ENCODE peak calls at places on chromosomes 6 and 20, in ten cellular contexts. One of them, this sample, is unnamed.

GRCh38 chr6:47741807-47742206 is 40.0 kb upstream of the OPN5 start:
- DNase-seq in AG09319: no peak
- DNase-seq in D341Med: no peak
- DNase-seq in HepG2: no peak
- DNase-seq in fibroblast of villous mesenchyme: no peak
- DNase-seq in fibroblast of lung: no peak
- DNase-seq in T-cell: no peak
- DNase-seq in ovary: no peak
- DNase-seq in BJ: no peak
- DNase-seq in substantia nigra: no peak
- DNase-seq in this sample: peak

GRCh38 chr6:2958331-2958711 is 13.0 kb downstream of the SERPINB6 start:
- DNase-seq in T-cell: no peak
- DNase-seq in substantia nigra: no peak
- DNase-seq in fibroblast of lung: no peak
- DNase-seq in D341Med: no peak
- DNase-seq in ovary: no peak
- DNase-seq in AG09319: no peak
- DNase-seq in BJ: no peak
- DNase-seq in fibroblast of villous mesenchyme: no peak
- DNase-seq in HepG2: no peak
- DNase-seq in this sample: no peak

GRCh38 chr6:3928111-3928510 is 78.9 kb downstream of the FAM50B start:
- DNase-seq in T-cell: no peak
- DNase-seq in BJ: no peak
- DNase-seq in HepG2: no peak
- DNase-seq in AG09319: no peak
- DNase-seq in D341Med: no peak
- DNase-seq in ovary: no peak
- DNase-seq in fibroblast of villous mesenchyme: no peak
- DNase-seq in fibroblast of lung: no peak
- DNase-seq in substantia nigra: no peak
- DNase-seq in this sample: no peak

GRCh38 chr20:2804921-2805681 is 4.7 kb upstream of the CPXM1 start:
- DNase-seq in fibroblast of villous mesenchyme: no peak
- DNase-seq in substantia nigra: no peak
- DNase-seq in ovary: no peak
- DNase-seq in fibroblast of lung: no peak
- DNase-seq in T-cell: no peak
- DNase-seq in BJ: no peak
- DNase-seq in D341Med: no peak
- DNase-seq in HepG2: no peak
- DNase-seq in AG09319: no peak
- DNase-seq in this sample: no peak

GRCh38 chr6:10720229-10720959 is 2.5 kb upstream of the TMEM14C start:
- DNase-seq in fibroblast of villous mesenchyme: peak
- DNase-seq in BJ: no peak
- DNase-seq in T-cell: peak
- DNase-seq in HepG2: peak
- DNase-seq in substantia nigra: peak
- DNase-seq in fibroblast of lung: peak
- DNase-seq in AG09319: no peak
- DNase-seq in ovary: peak
- DNase-seq in D341Med: no peak
- DNase-seq in this sample: peak

GRCh38 chr20:38043512-38044300 is 10.2 kb downstream of the RPRD1B start:
- DNase-seq in AG09319: peak
- DNase-seq in D341Med: no peak
- DNase-seq in fibroblast of lung: peak
- DNase-seq in substantia nigra: no peak
- DNase-seq in BJ: no peak
- DNase-seq in HepG2: no peak
- DNase-seq in T-cell: no peak
- DNase-seq in ovary: no peak
- DNase-seq in fibroblast of villous mesenchyme: peak
- DNase-seq in this sample: no peak

GRCh38 chr6:31180500-31180899 is 10.0 kb upstream of the POU5F1 start:
- DNase-seq in substantia nigra: peak
- DNase-seq in HepG2: no peak
- DNase-seq in fibroblast of villous mesenchyme: peak
- DNase-seq in AG09319: peak
- DNase-seq in fibroblast of lung: peak
- DNase-seq in ovary: peak
- DNase-seq in D341Med: no peak
- DNase-seq in BJ: peak
- DNase-seq in T-cell: peak
- DNase-seq in this sample: no peak

GRCh38 chr20:44728835-44729342 is 13.7 kb downstream of the CCN5 start:
- DNase-seq in D341Med: no peak
- DNase-seq in HepG2: no peak
- DNase-seq in AG09319: no peak
- DNase-seq in fibroblast of lung: peak
- DNase-seq in BJ: peak
- DNase-seq in ovary: peak
- DNase-seq in substantia nigra: peak
- DNase-seq in fibroblast of villous mesenchyme: peak
- DNase-seq in T-cell: no peak
- DNase-seq in this sample: no peak

GRCh38 chr6:117165921-117166499 is 99.3 kb upstream of the VGLL2 start:
- DNase-seq in substantia nigra: no peak
- DNase-seq in HepG2: no peak
- DNase-seq in BJ: no peak
- DNase-seq in fibroblast of villous mesenchyme: no peak
- DNase-seq in ovary: no peak
- DNase-seq in AG09319: no peak
- DNase-seq in D341Med: no peak
- DNase-seq in T-cell: no peak
- DNase-seq in fibroblast of lung: no peak
- DNase-seq in this sample: no peak

GRCh38 chr6:140380371-140381218 is 1006.1 kb upstream of the CITED2 start:
- DNase-seq in D341Med: no peak
- DNase-seq in substantia nigra: no peak
- DNase-seq in BJ: no peak
- DNase-seq in AG09319: peak
- DNase-seq in fibroblast of villous mesenchyme: peak
- DNase-seq in T-cell: no peak
- DNase-seq in HepG2: peak
- DNase-seq in ovary: no peak
- DNase-seq in fibroblast of lung: peak
- DNase-seq in this sample: no peak

GRCh38 chr6:148998704-148999103 is 251.9 kb downstream of the UST start:
- DNase-seq in substantia nigra: no peak
- DNase-seq in ovary: no peak
- DNase-seq in HepG2: no peak
- DNase-seq in BJ: no peak
- DNase-seq in D341Med: no peak
- DNase-seq in AG09319: no peak
- DNase-seq in T-cell: no peak
- DNase-seq in fibroblast of villous mesenchyme: peak
- DNase-seq in fibroblast of lung: no peak
- DNase-seq in this sample: no peak

GRCh38 chr6:84422380-84422968 is 195.0 kb upstream of the CEP162 start:
- DNase-seq in HepG2: peak
- DNase-seq in D341Med: peak
- DNase-seq in T-cell: no peak
- DNase-seq in BJ: no peak
- DNase-seq in AG09319: no peak
- DNase-seq in fibroblast of villous mesenchyme: peak
- DNase-seq in fibroblast of lung: peak
- DNase-seq in substantia nigra: peak
- DNase-seq in ovary: peak
- DNase-seq in this sample: peak

GRCh38 chr6:30334077-30334476 is 7.3 kb downstream of the TRIM39 start:
- DNase-seq in T-cell: no peak
- DNase-seq in ovary: no peak
- DNase-seq in fibroblast of lung: no peak
- DNase-seq in D341Med: no peak
- DNase-seq in AG09319: no peak
- DNase-seq in BJ: no peak
- DNase-seq in fibroblast of villous mesenchyme: no peak
- DNase-seq in HepG2: no peak
- DNase-seq in substantia nigra: no peak
- DNase-seq in this sample: no peak

GRCh38 chr6:110448846-110449544 is 27.4 kb downstream of the SLC22A16 start:
- DNase-seq in HepG2: no peak
- DNase-seq in substantia nigra: no peak
- DNase-seq in fibroblast of lung: no peak
- DNase-seq in T-cell: no peak
- DNase-seq in ovary: no peak
- DNase-seq in AG09319: no peak
- DNase-seq in BJ: no peak
- DNase-seq in fibroblast of villous mesenchyme: no peak
- DNase-seq in D341Med: no peak
- DNase-seq in this sample: no peak

GRCh38 chr6:147855823-147856222 is 347.3 kb downstream of the SAMD5 start:
- DNase-seq in D341Med: no peak
- DNase-seq in fibroblast of lung: peak
- DNase-seq in AG09319: no peak
- DNase-seq in fibroblast of villous mesenchyme: no peak
- DNase-seq in BJ: no peak
- DNase-seq in T-cell: no peak
- DNase-seq in substantia nigra: no peak
- DNase-seq in HepG2: no peak
- DNase-seq in ovary: no peak
- DNase-seq in this sample: no peak

GRCh38 chr6:43262780-43263313 is 19.6 kb downstream of the TTBK1 start:
- DNase-seq in fibroblast of lung: no peak
- DNase-seq in AG09319: no peak
- DNase-seq in D341Med: no peak
- DNase-seq in ovary: no peak
- DNase-seq in HepG2: no peak
- DNase-seq in substantia nigra: no peak
- DNase-seq in T-cell: no peak
- DNase-seq in fibroblast of villous mesenchyme: no peak
- DNase-seq in BJ: no peak
- DNase-seq in this sample: no peak

GRCh38 chr20:9889270-9889981 is 50.5 kb upstream of the PAK5 start:
- DNase-seq in HepG2: peak
- DNase-seq in BJ: no peak
- DNase-seq in ovary: no peak
- DNase-seq in T-cell: no peak
- DNase-seq in AG09319: no peak
- DNase-seq in D341Med: no peak
- DNase-seq in fibroblast of villous mesenchyme: no peak
- DNase-seq in substantia nigra: no peak
- DNase-seq in fibroblast of lung: no peak
- DNase-seq in this sample: no peak

GRCh38 chr6:134453792-134454510 is 136.0 kb upstream of the SGK1 start:
- DNase-seq in AG09319: no peak
- DNase-seq in substantia nigra: no peak
- DNase-seq in D341Med: no peak
- DNase-seq in HepG2: no peak
- DNase-seq in ovary: no peak
- DNase-seq in T-cell: no peak
- DNase-seq in fibroblast of lung: no peak
- DNase-seq in fibroblast of villous mesenchyme: no peak
- DNase-seq in BJ: no peak
- DNase-seq in this sample: no peak

GRCh38 chr6:163726037-163726695 is 311.6 kb downstream of the QKI start:
- DNase-seq in AG09319: no peak
- DNase-seq in D341Med: no peak
- DNase-seq in T-cell: no peak
- DNase-seq in substantia nigra: no peak
- DNase-seq in fibroblast of lung: no peak
- DNase-seq in HepG2: no peak
- DNase-seq in fibroblast of villous mesenchyme: no peak
- DNase-seq in BJ: no peak
- DNase-seq in ovary: no peak
- DNase-seq in this sample: no peak

GRCh38 chr6:79570129-79570801 is 33.0 kb upstream of the LCA5 start:
- DNase-seq in HepG2: peak
- DNase-seq in D341Med: no peak
- DNase-seq in fibroblast of villous mesenchyme: peak
- DNase-seq in substantia nigra: no peak
- DNase-seq in BJ: no peak
- DNase-seq in fibroblast of lung: no peak
- DNase-seq in AG09319: no peak
- DNase-seq in T-cell: no peak
- DNase-seq in ovary: no peak
- DNase-seq in this sample: peak

This sample was measured in transverse colon.